ENCODE peak calls at places on chromosomes 6 and 20, in eight cellular contexts. Z, L, Y, A, I, Q, N and O are unnamed samples.

GRCh38 chr6:164286021-164286420 is 871.5 kb downstream of the QKI start:
- DNase-seq in Y (no peak), A (peak), Q (peak), N (no peak), Z (no peak), L (peak), I (peak), O (no peak)

GRCh38 chr6:168782211-168782729 is 341.3 kb downstream of the SMOC2 start:
- DNase-seq in N (no peak), I (no peak), Y (no peak), A (no peak), Z (no peak), Q (no peak), L (no peak), O (no peak)

GRCh38 chr6:154399097-154399496 is 42.5 kb upstream of the IPCEF1 start:
- DNase-seq in Q (peak), Z (no peak), Y (no peak), N (no peak), I (peak), L (no peak), A (peak), O (peak)

GRCh38 chr6:87925373-87926060 is 122.1 kb upstream of the SPACA1 start:
- DNase-seq in I (no peak), Y (no peak), A (no peak), Q (no peak), N (no peak), L (no peak), Z (no peak), O (no peak)

GRCh38 chr6:31399589-31400466 is 3.6 kb upstream of the MICA start:
- DNase-seq in N (peak), A (peak), Q (peak), Z (peak), I (peak), L (peak), Y (peak), O (peak)

GRCh38 chr20:22506827-22507226 is 77.5 kb downstream of the FOXA2 start:
- DNase-seq in L (no peak), Z (no peak), I (no peak), N (no peak), Q (no peak), Y (no peak), A (no peak), O (no peak)

GRCh38 chr6:132819405-132820145 is 5.2 kb downstream of the RPS12 start:
- DNase-seq in N (no peak), A (no peak), Q (no peak), L (no peak), Z (no peak), Y (no peak), I (peak), O (no peak)

GRCh38 chr20:46674253-46675083 is 14.8 kb downstream of the TP53RK start:
- DNase-seq in Y (no peak), A (no peak), Z (no peak), L (no peak), Q (peak), N (no peak), I (no peak), O (no peak)

GRCh38 chr6:44198684-44199083 is 18.0 kb upstream of the MYMX start:
- DNase-seq in Z (no peak), N (no peak), Q (no peak), L (no peak), I (no peak), A (no peak), Y (no peak), O (no peak)

GRCh38 chr6:125193208-125193607 is 39.6 kb downstream of the TPD52L1 start:
- DNase-seq in A (no peak), Y (no peak), Q (no peak), N (no peak), I (no peak), Z (no peak), L (no peak), O (no peak)

GRCh38 chr20:32203556-32204484 is 3.7 kb downstream of the PLAGL2 start:
- DNase-seq in Y (no peak), Z (no peak), L (no peak), N (no peak), I (peak), A (peak), Q (peak), O (no peak)

GRCh38 chr6:1584146-1584545 is 25.6 kb upstream of the FOXC1 start:
- DNase-seq in Q (no peak), Y (no peak), Z (no peak), N (no peak), A (no peak), I (no peak), L (no peak), O (no peak)

DNA sequence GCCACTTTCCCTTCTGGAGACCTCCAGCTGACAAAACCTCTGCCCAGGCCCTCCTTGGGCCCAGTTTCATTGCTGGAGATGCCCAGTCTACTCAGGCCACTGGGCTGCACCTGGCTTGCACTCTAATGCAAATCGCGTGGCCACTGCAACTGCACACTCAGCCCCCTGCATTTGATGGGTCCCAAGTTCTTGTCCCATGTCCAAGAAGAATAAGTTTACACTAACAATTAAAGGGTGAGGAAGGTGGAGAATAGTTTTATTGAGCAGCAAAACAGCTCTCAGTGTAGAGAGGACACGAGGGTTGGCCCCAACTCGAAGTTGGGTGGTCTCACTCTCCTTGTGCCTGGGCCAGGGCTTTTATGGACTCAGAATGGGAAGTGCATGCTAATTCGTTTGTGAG is 31.9 kb upstream of the THEMIS start:
- DNase-seq in N (no peak), Y (no peak), Q (no peak), Z (no peak), A (no peak), L (no peak), I (no peak), O (no peak)
- H3K4me3 ChIP-seq in N (no peak), Y (no peak), Q (no peak), Z (no peak), A (no peak), L (no peak), I (no peak), O (no peak)

DNA sequence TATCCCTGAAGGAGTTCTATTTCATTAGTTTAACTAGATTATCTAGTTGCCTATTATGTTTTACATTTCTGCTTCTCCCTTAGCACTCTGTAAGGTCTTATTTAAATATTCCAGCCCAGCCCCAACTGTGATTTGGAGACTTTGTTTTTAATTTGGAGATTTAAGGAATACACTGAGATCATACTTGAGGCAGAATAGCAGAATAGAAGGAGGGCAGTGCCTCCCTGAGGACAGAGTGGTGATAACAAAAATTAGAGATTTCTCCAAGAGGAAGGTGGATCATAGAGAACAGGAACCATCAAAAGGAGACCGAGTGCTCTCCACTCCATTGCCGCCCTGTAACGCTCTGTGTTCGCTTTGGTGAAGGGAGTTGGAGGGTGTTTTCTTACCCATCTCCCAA is 14.8 kb upstream of the CD164 start:
- DNase-seq in Q (peak), N (no peak), Y (no peak), I (peak), A (peak), L (no peak), Z (no peak), O (peak)
- TF ChIP-seq CTCF in Q (peak), N (no peak), Y (peak), I (peak), A (peak), L (peak), Z (no peak), O (peak)

DNA sequence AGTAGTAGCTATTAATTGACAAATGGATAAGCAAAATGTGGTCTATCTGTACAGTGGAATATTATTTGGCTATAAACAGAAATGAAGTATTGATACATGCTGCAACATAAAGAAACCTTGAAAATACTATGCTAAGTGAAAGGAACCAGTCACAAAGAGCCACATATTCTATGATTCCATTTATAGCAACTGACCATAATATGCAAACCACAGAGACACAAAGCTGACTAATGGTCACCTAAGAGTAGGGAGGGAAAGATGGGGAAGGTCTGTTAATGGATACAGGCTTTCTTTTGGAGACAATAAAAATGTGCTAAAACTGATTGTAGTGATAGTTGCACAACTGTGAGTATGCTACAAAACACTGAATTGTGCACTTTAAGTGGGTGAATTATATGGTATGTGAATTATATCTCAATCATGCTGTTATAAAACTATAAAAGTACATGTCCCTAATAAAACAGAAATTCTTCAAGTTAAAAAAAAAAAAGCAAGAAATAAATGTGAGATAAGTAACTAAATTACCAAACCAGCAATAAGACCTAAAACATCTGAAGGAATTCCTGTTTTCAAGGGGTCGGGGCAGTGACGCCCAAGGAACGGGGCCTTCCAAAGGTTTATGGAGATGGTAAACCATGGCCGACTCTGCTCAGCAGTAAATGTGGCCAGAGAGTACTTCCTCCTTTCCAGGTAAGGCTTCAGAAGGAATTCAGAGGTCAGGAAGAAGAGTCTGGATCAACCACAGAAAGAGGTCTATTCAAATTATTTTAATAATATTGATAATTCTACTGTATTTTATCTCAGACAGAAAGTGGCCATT is 75.4 kb downstream of the ARHGAP18 start:
- DNase-seq in I (no peak), Y (no peak), Q (peak), N (no peak), L (no peak), Z (no peak), A (no peak), O (peak)
- H3K4me3 ChIP-seq in I (no peak), Y (no peak), Q (no peak), N (no peak), L (no peak), Z (no peak), A (no peak), O (no peak)

DNA sequence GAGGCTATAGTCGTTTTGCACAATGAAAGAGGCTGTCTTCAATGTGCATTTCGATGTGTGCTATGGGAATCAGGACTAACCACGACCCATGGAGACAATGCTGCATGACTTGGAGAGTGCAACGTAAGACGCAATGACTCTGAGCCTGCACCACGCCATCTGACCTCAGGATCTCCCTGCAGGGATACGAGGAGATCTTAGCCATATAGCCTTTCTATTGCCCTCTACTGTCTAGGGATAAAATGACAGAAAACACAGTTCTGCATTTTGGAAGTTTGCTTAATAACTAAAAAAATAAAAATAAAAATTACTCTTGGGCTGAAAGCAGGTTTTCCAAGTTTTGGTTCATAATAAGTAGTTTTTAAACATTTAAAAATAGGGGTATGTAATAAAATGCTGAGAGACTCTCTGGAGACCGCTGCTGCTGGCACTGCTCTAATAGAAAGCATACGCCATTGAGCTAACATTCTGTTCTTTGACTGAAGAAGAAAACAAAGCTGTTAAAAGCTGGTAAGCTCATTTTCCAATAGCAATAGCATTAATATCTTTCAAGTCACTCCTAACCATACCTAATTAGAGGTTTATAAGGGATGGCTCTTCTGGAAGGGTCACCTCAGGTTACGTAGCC is 87.2 kb downstream of the PDE7B start:
- DNase-seq in L (peak), I (peak), Q (peak), Y (no peak), A (peak), Z (no peak), N (no peak), O (peak)
- TF ChIP-seq CTCF in L (peak), I (peak), Q (peak), Y (peak), A (peak), Z (no peak), N (no peak), O (peak)